ENCODE peak calls at places on chromosomes 12 and 14, in seven cellular contexts. L is K562, T is WTC11, X is HepG2, D is HCT116, J is GM12878, E is H1. Q is an unnamed sample.

GRCh38 chr14:74917646-74918081 is 5.4 kb downstream of the RPS6KL1 start:
- DNase-seq in E (no peak), L (no peak), D (no peak), J (no peak), X (no peak), T (no peak), Q (no peak)

GRCh38 chr14:65281991-65282908 is 130.3 kb upstream of the FUT8 start:
- DNase-seq in D (no peak), J (no peak), E (peak; percentile 63), L (no peak), X (no peak), T (peak; percentile 36), Q (no peak)

GRCh38 chr12:62215506-62215905 is 44.7 kb upstream of the USP15 start:
- DNase-seq in T (no peak), D (no peak), E (no peak), X (no peak), J (no peak), L (no peak), Q (no peak)

GRCh38 chr12:132282950-132283771 is 46.2 kb downstream of the GALNT9 start:
- DNase-seq in L (no peak), T (peak; percentile 54), J (no peak), X (no peak), E (peak; percentile 62), D (no peak), Q (no peak)

GRCh38 chr12:54863948-54864584 is 9.8 kb downstream of the MUCL1 start:
- DNase-seq in T (no peak), X (no peak), E (no peak), J (no peak), L (no peak), D (no peak), Q (no peak)

GRCh38 chr14:101077511-101078074 is 174.1 kb upstream of the RTL1 start:
- DNase-seq in X (no peak), E (no peak), T (peak; percentile 73), J (no peak), D (no peak), L (no peak), Q (no peak)

GRCh38 chr14:89910706-89911017 is 43.9 kb downstream of the EFCAB11 start:
- DNase-seq in L (no peak), D (no peak), X (no peak), E (no peak), J (no peak), T (no peak), Q (no peak)

GRCh38 chr12:32650508-32650907 is 28.6 kb upstream of the DNM1L start:
- DNase-seq in J (no peak), D (no peak), X (no peak), L (no peak), E (peak; percentile 33), T (no peak), Q (no peak)

GRCh38 chr12:107418976-107419375 is 266.6 kb upstream of the PWP1 start:
- DNase-seq in L (no peak), E (no peak), X (no peak), J (no peak), T (no peak), D (no peak), Q (no peak)

GRCh38 chr14:101492716-101493115 is 68.6 kb upstream of the DIO3 start:
- DNase-seq in L (no peak), T (no peak), E (no peak), X (no peak), D (no peak), J (no peak), Q (no peak)

GRCh38 chr12:14849664-14850063 is 6.3 kb upstream of the ART4 start:
- DNase-seq in X (no peak), J (no peak), T (no peak), L (no peak), E (no peak), D (no peak), Q (no peak)

GRCh38 chr12:89899651-89900050 is 191.0 kb upstream of the ATP2B1 start:
- DNase-seq in L (no peak), E (no peak), T (no peak), J (no peak), D (no peak), X (no peak), Q (no peak)

GRCh38 chr14:103281496-103282231 is 52.4 kb upstream of the EIF5 start:
- DNase-seq in E (no peak), L (peak; percentile 34), D (no peak), X (peak; percentile 49), T (peak; percentile 59), J (no peak), Q (peak; percentile 66)

GRCh38 chr12:132151766-132152410 is 7.6 kb downstream of the NOC4L start:
- DNase-seq in X (no peak), T (no peak), D (no peak), J (no peak), L (no peak), E (no peak), Q (no peak)

GRCh38 chr12:132356686-132357622 is 27.6 kb upstream of the GALNT9 start:
- DNase-seq in E (no peak), X (no peak), D (peak; percentile 22), L (peak; percentile 37), T (no peak), J (no peak), Q (peak; percentile 40)

GRCh38 chr12:544941-545635 is 85.3 kb downstream of the B4GALNT3 start:
- DNase-seq in T (no peak), D (no peak), L (no peak), J (no peak), X (no peak), E (no peak), Q (no peak)

GRCh38 chr12:543114-543451 is 83.3 kb downstream of the B4GALNT3 start:
- DNase-seq in X (no peak), J (no peak), D (no peak), L (no peak), T (no peak), E (no peak), Q (no peak)

GRCh38 chr12:544142-544541 is 84.4 kb downstream of the B4GALNT3 start:
- DNase-seq in X (no peak), E (no peak), J (no peak), D (no peak), T (no peak), L (no peak), Q (no peak)

GRCh38 chr12:541676-542289 is 82.0 kb downstream of the B4GALNT3 start:
- DNase-seq in X (no peak), D (no peak), E (no peak), L (no peak), T (no peak), J (no peak), Q (no peak)

GRCh38 chr12:542290-543113 is 82.8 kb downstream of the B4GALNT3 start:
- DNase-seq in X (no peak), J (no peak), D (no peak), E (no peak), T (no peak), L (no peak), Q (no peak)
- TF ChIP-seq SP1 in X (no peak), J (no peak), D (no peak), E (no peak), T (no peak), L (no peak), Q (no peak)

GRCh38 chr14:76937181-76938091 is 91.1 kb downstream of the IRF2BPL start:
- DNase-seq in J (no peak), T (no peak), X (no peak), L (peak; percentile 47), E (no peak), D (no peak), Q (no peak)
- TF ChIP-seq SP1 in J (no peak), T (no peak), X (no peak), L (no peak), E (no peak), D (no peak), Q (no peak)

GRCh38 chr14:61101803-61102548 is 120.9 kb downstream of the SLC38A6 start:
- DNase-seq in D (no peak), E (peak; percentile 47), X (no peak), J (no peak), L (no peak), T (peak; percentile 34), Q (no peak)
- TF ChIP-seq SP1 in D (no peak), E (no peak), X (no peak), J (no peak), L (no peak), T (peak; percentile 58), Q (no peak)

DNA sequence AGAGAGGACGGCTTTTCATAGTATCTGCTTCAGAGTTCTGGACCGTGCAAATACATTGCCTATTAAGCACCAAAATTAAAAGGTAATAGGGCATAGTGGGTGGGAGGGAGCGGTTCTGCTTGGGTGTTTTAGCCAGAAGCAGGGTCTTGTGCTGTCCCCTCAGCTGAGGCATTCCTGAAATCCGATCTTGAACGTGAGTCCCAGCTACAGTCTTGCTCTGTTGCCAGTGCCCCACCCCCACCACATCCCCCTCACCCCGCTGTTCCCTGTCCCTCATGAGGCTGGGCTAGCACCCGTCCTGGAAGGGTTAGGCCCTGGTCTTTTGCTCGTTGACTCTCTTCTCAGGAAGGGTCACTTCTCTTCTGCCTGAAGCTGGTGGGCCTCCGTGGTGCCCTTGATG is 48.6 kb downstream of the AACS start:
- DNase-seq in E (no peak), J (no peak), L (no peak), D (no peak), T (no peak), X (no peak), Q (no peak)
- TF ChIP-seq SP1 in E (no peak), J (no peak), L (no peak), D (no peak), T (no peak), X (no peak), Q (no peak)

DNA sequence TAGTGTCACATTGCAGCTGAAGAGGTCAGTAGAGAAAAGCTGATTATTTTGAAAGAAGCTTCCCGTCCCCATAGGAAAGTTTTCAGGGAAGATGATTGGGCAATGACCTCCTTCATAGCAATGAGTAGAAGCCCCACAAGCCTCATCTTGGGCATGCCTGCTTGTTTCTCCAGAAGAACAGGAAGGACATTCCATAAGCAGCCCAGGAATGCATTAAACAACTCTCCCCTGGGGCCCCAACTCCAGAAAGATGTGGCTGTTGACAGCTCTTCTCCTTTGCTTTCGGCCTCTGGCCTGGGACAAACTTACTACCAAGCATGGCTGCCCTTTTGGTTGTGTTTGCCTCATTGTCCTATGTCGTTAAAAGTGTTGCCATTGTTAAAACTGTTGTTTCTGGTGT is 5.7 kb upstream of the VDR start:
- DNase-seq in E (no peak), J (no peak), D (no peak), T (no peak), X (no peak), L (no peak), Q (no peak)
- TF ChIP-seq SP1 in E (no peak), J (no peak), D (no peak), T (no peak), X (no peak), L (no peak), Q (no peak)

GRCh38 chr12:124742111-124742510 is 121.6 kb downstream of the SCARB1 start:
- DNase-seq in X (no peak), T (no peak), E (no peak), J (no peak), L (no peak), D (no peak), Q (no peak)

GRCh38 chr12:124738636-124739467 is 124.8 kb downstream of the SCARB1 start:
- DNase-seq in X (peak; percentile 92), J (no peak), E (no peak), T (no peak), L (no peak), D (no peak), Q (no peak)

GRCh38 chr12:124741211-124741610 is 122.5 kb downstream of the SCARB1 start:
- DNase-seq in J (no peak), E (no peak), T (no peak), X (no peak), L (no peak), D (no peak), Q (no peak)

GRCh38 chr12:124739953-124740561 is 123.6 kb downstream of the SCARB1 start:
- DNase-seq in D (no peak), E (no peak), J (no peak), L (peak; percentile 31), X (no peak), T (no peak), Q (no peak)

GRCh38 chr12:124740691-124741137 is 123.0 kb downstream of the SCARB1 start:
- DNase-seq in T (no peak), X (peak; percentile 71), L (peak; percentile 28), J (no peak), D (peak; percentile 78), E (no peak), Q (no peak)
- TF ChIP-seq SP1 in T (no peak), X (no peak), L (no peak), J (no peak), D (no peak), E (no peak), Q (no peak)